ENCODE peak calls at places on chromosome 6, in seven cellular contexts. P is activated CD4-positive, alpha-beta T cell treated with anti-CD3 and anti-CD28 coated beads, Interleukin-2, amount 50 U/mL, for 1 hour; V is HCT116; G is activated T-cell treated with anti-CD3 and anti-CD28 coated beads, Interleukin-2, amount 50 U/mL, for 48 hours; T is stimulated activated CD4-positive, alpha-beta T cell treated with anti-CD3 and anti-CD28 coated beads, Interleukin-2, amount 100 ng/mL, for 48 hours; N is coronary artery; I is NCI-H1105. M is an unnamed sample.

GRCh38 chr6:27753668-27754407 is 158.4 kb downstream of the OR2B2 start:
- DNase-seq in V (peak), G (peak), T (peak), N (no peak), P (peak), I (peak), M (peak)

GRCh38 chr6:81289229-81289628 is 463.3 kb downstream of the TENT5A start:
- DNase-seq in G (no peak), I (no peak), P (no peak), V (no peak), N (no peak), T (no peak), M (no peak)

GRCh38 chr6:143570147-143570853 is 58.8 kb upstream of the FUCA2 start:
- DNase-seq in N (no peak), P (no peak), G (no peak), T (no peak), V (no peak), I (no peak), M (no peak)

GRCh38 chr6:72811971-72812421 is 190.1 kb downstream of the KCNQ5 start:
- DNase-seq in T (no peak), G (no peak), I (no peak), N (no peak), V (no peak), P (no peak), M (no peak)

GRCh38 chr6:33420493-33421343 is 853 bp downstream of the SYNGAP1 start:
- DNase-seq in P (no peak), I (no peak), N (no peak), T (no peak), V (no peak), G (no peak), M (peak)

GRCh38 chr6:3382399-3383279 is 74.2 kb downstream of the SLC22A23 start:
- DNase-seq in T (no peak), P (no peak), I (no peak), G (no peak), N (no peak), V (peak), M (no peak)

GRCh38 chr6:155399062-155399746 is 56.4 kb downstream of the NOX3 start:
- DNase-seq in V (no peak), N (no peak), P (no peak), G (no peak), T (no peak), I (no peak), M (no peak)

GRCh38 chr6:100296810-100297544 is 167.7 kb downstream of the SIM1 start:
- DNase-seq in N (no peak), G (no peak), I (peak), T (no peak), V (peak), P (no peak), M (peak)

GRCh38 chr6:113347420-113347819 is 509.7 kb upstream of the MARCKS start:
- DNase-seq in V (no peak), N (no peak), T (no peak), P (no peak), G (no peak), I (no peak), M (no peak)

GRCh38 chr6:135280375-135281136 is 99.4 kb downstream of the MYB start:
- DNase-seq in I (no peak), V (no peak), G (no peak), T (no peak), N (no peak), P (no peak), M (peak)

GRCh38 chr6:64955435-64955848 is 751.6 kb downstream of the EYS start:
- DNase-seq in V (no peak), G (no peak), T (no peak), I (no peak), P (no peak), N (no peak), M (no peak)

GRCh38 chr6:150417899-150418824 is 49.4 kb downstream of the IYD start:
- DNase-seq in I (peak), T (no peak), N (no peak), G (no peak), P (no peak), V (peak), M (no peak)

GRCh38 chr6:28841290-28841689 is 82.5 kb downstream of the TRIM27 start:
- DNase-seq in V (no peak), I (no peak), G (no peak), P (no peak), T (no peak), N (no peak), M (no peak)

GRCh38 chr6:3861424-3861823 is 12.3 kb downstream of the FAM50B start:
- DNase-seq in I (no peak), V (no peak), N (no peak), P (no peak), T (no peak), G (no peak), M (no peak)

GRCh38 chr6:109292420-109292819 is 89.8 kb downstream of the CD164 start:
- DNase-seq in P (no peak), G (no peak), V (no peak), T (no peak), N (no peak), I (no peak), M (no peak)

M was measured in COR-L47.